ENCODE peak calls at places on chromosomes 3 and 15, in six cellular contexts. P is RWPE2, J is ovary, D is PC-3, R is tibial artery, H is GM12878. E is an unnamed sample.

GRCh38 chr3:177606891-177607290 is 409.6 kb upstream of the TBL1XR1 start:
- DNase-seq in P (no peak), J (no peak), R (no peak), H (no peak), D (peak; percentile 82), E (no peak)

GRCh38 chr3:101466465-101467309 is 46.3 kb downstream of the SENP7 start:
- DNase-seq in R (no peak), D (no peak), J (no peak), H (no peak), P (no peak), E (peak; percentile 47)

GRCh38 chr15:93066103-93066725 is 22.8 kb downstream of the RGMA start:
- DNase-seq in D (no peak), J (no peak), R (no peak), P (no peak), H (no peak), E (no peak)

GRCh38 chr15:68272797-68273271 is 4.7 kb upstream of the FEM1B start:
- DNase-seq in P (peak; percentile 90), D (peak; percentile 69), H (no peak), R (no peak), J (no peak), E (no peak)

GRCh38 chr3:127264292-127264691 is 23.6 kb downstream of the PRR20G start:
- DNase-seq in D (peak; percentile 58), R (no peak), H (no peak), P (no peak), J (no peak), E (no peak)

GRCh38 chr3:148727242-148727641 is 29.5 kb downstream of the AGTR1 start:
- DNase-seq in D (peak; percentile 34), R (no peak), P (no peak), H (no peak), J (no peak), E (peak; percentile 65)

GRCh38 chr3:127276995-127277394 is 10.9 kb downstream of the PRR20G start:
- DNase-seq in H (no peak), J (no peak), P (no peak), D (no peak), R (no peak), E (no peak)

GRCh38 chr3:107124885-107125284 is 252.4 kb upstream of the CCDC54 start:
- DNase-seq in P (no peak), H (no peak), J (peak; percentile 85), R (no peak), D (peak; percentile 27), E (no peak)

GRCh38 chr3:9912294-9912935 is 4.5 kb upstream of the IL17RC start:
- DNase-seq in J (no peak), H (no peak), P (no peak), R (no peak), D (peak; percentile 94), E (no peak)

GRCh38 chr3:170117134-170117533 is 64.4 kb downstream of the PHC3 start:
- DNase-seq in P (no peak), H (no peak), R (no peak), J (no peak), D (peak; percentile 26), E (no peak)

GRCh38 chr15:48722764-48723661 is 77.5 kb upstream of the FBN1 start:
- DNase-seq in J (no peak), P (peak; percentile 83), D (peak; percentile 93), R (no peak), H (no peak), E (no peak)

GRCh38 chr3:129485681-129486056 is 42.8 kb upstream of the RHO start:
- DNase-seq in D (peak; percentile 96), J (peak; percentile 80), P (peak; percentile 94), R (peak; percentile 94), H (no peak), E (no peak)

GRCh38 chr15:93164409-93164808 is 75.4 kb upstream of the RGMA start:
- DNase-seq in R (no peak), D (no peak), H (no peak), P (no peak), J (no peak), E (no peak)

GRCh38 chr3:133592843-133593242 is 19.4 kb downstream of the CDV3 start:
- DNase-seq in R (no peak), J (no peak), D (no peak), P (no peak), H (no peak), E (no peak)

GRCh38 chr15:61049934-61050333 is 179.2 kb downstream of the RORA start:
- DNase-seq in D (peak; percentile 66), J (peak; percentile 38), H (peak; percentile 17), P (no peak), R (no peak), E (no peak)

GRCh38 chr3:61956236-61956635 is 394.9 kb downstream of the PTPRG start:
- DNase-seq in D (no peak), J (no peak), P (no peak), H (no peak), R (no peak), E (no peak)

GRCh38 chr15:54462511-54462913 is 484.3 kb downstream of the UNC13C start:
- DNase-seq in H (no peak), P (peak; percentile 55), D (no peak), R (no peak), J (no peak), E (no peak)

GRCh38 chr3:137988152-137988551 is 21.8 kb upstream of the CLDN18 start:
- DNase-seq in R (no peak), D (no peak), J (no peak), H (peak; percentile 89), P (no peak), E (no peak)

GRCh38 chr15:82139823-82140268 is 94.0 kb upstream of the MEX3B start:
- DNase-seq in D (peak; percentile 69), J (no peak), H (no peak), P (no peak), R (no peak), E (no peak)

GRCh38 chr3:169362261-169362660 is 301.3 kb downstream of the MECOM start:
- DNase-seq in P (no peak), H (no peak), R (no peak), D (peak; percentile 48), J (no peak), E (peak; percentile 77)

GRCh38 chr15:95261546-95261945 is 1030.2 kb downstream of the MCTP2 start:
- DNase-seq in D (no peak), H (no peak), P (no peak), J (no peak), R (no peak), E (no peak)

DNA sequence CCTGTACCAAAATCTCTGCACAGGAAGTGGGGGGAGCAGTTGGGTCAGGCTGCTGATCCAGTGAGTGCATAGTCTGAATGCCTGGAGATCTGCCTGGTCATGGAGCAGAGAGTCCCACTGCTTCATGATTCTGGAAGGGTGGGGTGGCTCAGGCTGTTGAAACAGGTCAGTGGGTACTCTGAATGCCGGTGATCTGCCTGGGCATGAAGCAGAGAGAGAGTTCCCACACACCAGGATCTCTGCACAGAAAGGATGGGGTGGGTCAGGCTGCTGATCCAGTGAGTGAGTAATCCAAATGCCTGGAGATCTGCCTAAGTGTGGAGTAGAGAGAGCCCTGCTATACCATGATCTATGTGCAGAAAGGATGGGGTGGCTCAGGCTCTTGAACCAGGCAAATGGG is 16.1 kb upstream of the GCSAM start:
- DNase-seq in H (no peak), P (peak; percentile 68), J (no peak), D (no peak), R (no peak), E (no peak)
- H3K9me3 ChIP-seq in H (peaks cover 13% of the 10 kb centered on the region), P (peaks cover 6% of the 10 kb centered on the region), J (no peaks in the 10 kb centered on the region), D (peaks cover 5% of the 10 kb centered on the region), R (no peaks in the 10 kb centered on the region), E (no peaks in the 10 kb centered on the region)

GRCh38 chr3:123448503-123449091 is at the start of gene ADCY5:
- DNase-seq in J (peak; percentile 30), R (no peak), P (no peak), D (no peak), H (no peak), E (peak; percentile 20)
- H3K27me3 ChIP-seq in J (no peaks in the 10 kb centered on the region), R (no peaks in the 10 kb centered on the region), P (peaks cover 59% of the 10 kb centered on the region), D (peaks cover 70% of the 10 kb centered on the region), H (peaks cover 17% of the 10 kb centered on the region), E (peaks cover 6% of the 10 kb centered on the region)

GRCh38 chr15:77016321-77016695 is 21.4 kb downstream of the PSTPIP1 start:
- DNase-seq in R (no peak), H (no peak), J (no peak), D (no peak), P (no peak), E (no peak)
- H3K4me1 ChIP-seq in R (peaks cover 6% of the 10 kb centered on the region), H (peaks cover 55% of the 10 kb centered on the region), J (peaks cover 2% of the 10 kb centered on the region), D (no peaks in the 10 kb centered on the region), P (peaks cover 3% of the 10 kb centered on the region), E (no peaks in the 10 kb centered on the region)

GRCh38 chr15:25134546-25134945 is 179.8 kb downstream of the SNRPN start:
- DNase-seq in H (no peak), J (no peak), D (no peak), R (no peak), P (no peak), E (no peak)
- H3K9me3 ChIP-seq in H (no peaks in the 10 kb centered on the region), J (no peaks in the 10 kb centered on the region), D (peaks cover 12% of the 10 kb centered on the region), R (no peaks in the 10 kb centered on the region), P (no peaks in the 10 kb centered on the region), E (no peaks in the 10 kb centered on the region)

DNA sequence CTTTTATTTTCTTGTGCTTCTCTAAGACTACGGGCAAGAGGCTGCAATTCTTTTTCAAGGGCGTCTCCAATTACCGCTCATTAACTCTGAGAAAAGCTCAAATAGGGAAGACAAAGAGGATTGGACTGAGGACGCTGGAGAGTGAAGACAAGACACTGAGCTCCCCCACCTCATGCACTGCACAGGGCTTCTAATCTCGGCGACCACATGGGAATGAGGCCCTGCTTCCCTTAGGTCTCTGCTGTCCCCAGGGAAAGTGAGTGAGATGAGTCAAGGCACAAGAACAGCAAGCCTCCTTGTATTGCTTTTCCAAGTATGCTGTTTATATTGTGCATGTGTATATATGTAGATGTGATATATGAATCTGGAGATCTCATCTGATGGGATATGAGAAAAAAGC is 392.2 kb upstream of the CFAP20DC start:
- DNase-seq in J (no peak), R (no peak), D (no peak), P (no peak), H (no peak), E (no peak)
- H3K27me3 ChIP-seq in J (no peaks in the 10 kb centered on the region), R (no peaks in the 10 kb centered on the region), D (no peaks in the 10 kb centered on the region), P (no peaks in the 10 kb centered on the region), H (no peaks in the 10 kb centered on the region), E (no peaks in the 10 kb centered on the region)

DNA sequence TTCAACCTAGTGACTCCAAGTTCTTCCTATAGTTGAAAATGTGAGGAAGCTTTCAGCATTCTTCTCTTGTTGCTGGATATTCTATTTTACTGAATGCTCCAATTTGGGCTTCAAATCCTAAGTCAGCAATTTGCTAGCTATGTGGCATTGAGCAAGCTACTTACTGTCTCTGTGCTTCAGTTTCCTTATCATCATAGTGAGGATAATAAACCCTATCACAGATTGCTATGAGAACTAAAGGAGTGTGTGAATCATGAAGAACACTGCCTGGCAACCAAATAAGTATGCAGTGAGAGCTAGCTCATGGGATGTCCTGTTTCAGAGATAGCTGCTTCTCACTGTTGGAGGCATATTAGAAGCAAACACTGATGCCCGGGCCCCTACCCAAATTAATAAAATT is 163.8 kb upstream of the CDIN1 start:
- DNase-seq in J (no peak), R (no peak), P (no peak), D (no peak), H (no peak), E (no peak)
- H3K4me1 ChIP-seq in J (no peaks in the 10 kb centered on the region), R (peaks cover 18% of the 10 kb centered on the region), P (no peaks in the 10 kb centered on the region), D (peaks cover 20% of the 10 kb centered on the region), H (no peaks in the 10 kb centered on the region), E (no peaks in the 10 kb centered on the region)

DNA sequence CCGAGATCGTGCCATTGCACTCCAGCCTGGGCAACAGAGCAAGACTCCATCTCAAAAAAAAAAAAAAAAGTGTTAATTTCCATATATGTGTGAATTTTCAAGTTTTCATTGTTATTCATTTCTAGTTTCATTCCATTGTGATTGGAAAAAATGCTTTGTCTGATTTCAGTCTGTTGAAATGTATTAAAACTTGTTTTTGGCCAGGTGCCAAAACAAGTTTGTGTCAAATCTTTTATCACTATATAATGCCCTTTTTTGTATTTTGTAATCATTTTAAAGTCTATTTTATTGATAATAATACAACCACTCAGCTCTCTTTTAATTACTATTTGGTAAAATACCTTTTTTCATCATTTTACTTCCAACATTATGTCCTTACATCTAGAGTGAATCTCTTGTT is 42.5 kb downstream of the TFRC start:
- DNase-seq in J (no peak), R (no peak), H (no peak), P (no peak), D (no peak), E (no peak)
- H3K9me3 ChIP-seq in J (no peaks in the 10 kb centered on the region), R (no peaks in the 10 kb centered on the region), H (no peaks in the 10 kb centered on the region), P (peaks cover 2% of the 10 kb centered on the region), D (no peaks in the 10 kb centered on the region), E (no peaks in the 10 kb centered on the region)